ENCODE peak calls at places on chromosome X, in four cellular contexts. Z, P, J and F are unnamed samples.

GRCh38 chrX:49230500-49231232 is 2.5 kb downstream of the CACNA1F start:
- DNase-seq in Z (peak; percentile 87), P (peak; percentile 16), J (peak; percentile 79), F (no peak)

GRCh38 chrX:79270401-79270800 is 96.7 kb downstream of the ITM2A start:
- DNase-seq in Z (no peak), P (no peak), J (peak; percentile 31), F (no peak)

GRCh38 chrX:137852502-137852901 is 286.6 kb downstream of the ZIC3 start:
- DNase-seq in Z (no peak), P (no peak), J (no peak), F (no peak)

GRCh38 chrX:136822337-136823095 is 41.8 kb upstream of the ARHGEF6 start:
- DNase-seq in Z (no peak), P (no peak), J (no peak), F (no peak)

GRCh38 chrX:23478056-23478455 is 143.4 kb downstream of the PTCHD1 start:
- DNase-seq in Z (no peak), P (no peak), J (no peak), F (no peak)

GRCh38 chrX:15465896-15466651 is 27.1 kb downstream of the PIR start:
- DNase-seq in Z (no peak), P (no peak), J (no peak), F (no peak)

GRCh38 chrX:81120270-81120935 is 81.3 kb downstream of the HMGN5 start:
- DNase-seq in Z (no peak), P (no peak), J (no peak), F (no peak)

GRCh38 chrX:12946838-12947544 is 27.9 kb upstream of the TMSB4X start:
- DNase-seq in Z (peak; percentile 83), P (peak; percentile 26), J (peak; percentile 86), F (peak; percentile 58)

GRCh38 chrX:78357342-78358055 is 30.1 kb upstream of the CYSLTR1 start:
- DNase-seq in Z (no peak), P (no peak), J (no peak), F (no peak)

GRCh38 chrX:50470103-50471031 is at the start of gene DGKK:
- DNase-seq in Z (no peak), P (no peak), J (no peak), F (no peak)

GRCh38 chrX:133697656-133698055 is 282.4 kb upstream of the GPC4 start:
- DNase-seq in Z (no peak), P (no peak), J (no peak), F (no peak)

GRCh38 chrX:154730271-154730883 is 20.5 kb downstream of the GAB3 start:
- DNase-seq in Z (peak; percentile 76), P (no peak), J (no peak), F (no peak)

GRCh38 chrX:105820247-105820646 is 2.1 kb upstream of the NRK start:
- DNase-seq in Z (no peak), P (no peak), J (no peak), F (no peak)

GRCh38 chrX:68989865-68990606 is 161.2 kb downstream of the EFNB1 start:
- DNase-seq in Z (no peak), P (no peak), J (peak; percentile 59), F (peak; percentile 57)

GRCh38 chrX:154096140-154097002 is 1.1 kb downstream of the MECP2 start:
- DNase-seq in Z (no peak), P (no peak), J (no peak), F (no peak)

GRCh38 chrX:12819231-12819630 is 28.0 kb downstream of the PRPS2 start:
- DNase-seq in Z (no peak), P (no peak), J (no peak), F (no peak)

GRCh38 chrX:34559325-34559724 is 97.8 kb downstream of the TMEM47 start:
- DNase-seq in Z (no peak), P (no peak), J (no peak), F (no peak)

GRCh38 chrX:9515464-9515863 is 50.6 kb downstream of the TBL1X start:
- DNase-seq in Z (no peak), P (no peak), J (no peak), F (no peak)
- TF ChIP-seq CTCF in Z (no peak), P (no peak), J (no peak), F (no peak)

DNA sequence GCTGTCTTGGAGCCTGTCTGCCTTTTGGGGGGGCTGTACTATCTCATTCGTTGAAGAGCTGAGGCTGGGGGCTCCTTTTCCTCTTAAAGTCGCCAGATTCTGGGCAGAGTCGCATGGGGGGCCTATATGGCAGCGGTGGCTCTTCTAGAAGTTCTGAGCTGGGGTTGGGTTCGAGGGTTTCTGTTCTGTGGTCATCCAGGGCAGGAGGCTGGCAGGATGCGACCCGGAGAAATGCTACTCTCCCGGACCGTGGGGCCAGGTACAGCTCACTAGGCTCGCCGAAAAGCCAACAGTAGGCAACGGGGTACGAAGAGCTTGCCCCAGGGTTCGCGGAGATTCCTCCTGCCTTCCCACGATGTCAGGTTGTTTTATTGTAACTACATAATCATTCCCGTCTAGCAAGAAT is 1.9 kb upstream of the CITED1 start:
- DNase-seq in Z (no peak), P (no peak), J (no peak), F (no peak)
- H3K4me3 ChIP-seq in Z (no peak overlapping the region), P (peak overlapping the region; percentile 54), J (peak overlapping the region; percentile 48), F (no peak overlapping the region)

GRCh38 chrX:54922547-54922946 is 1.9 kb downstream of the TRO start:
- DNase-seq in Z (no peak), P (no peak), J (no peak), F (no peak)

GRCh38 chrX:54921427-54922021 is 900 bp downstream of the TRO start:
- DNase-seq in Z (no peak), P (no peak), J (no peak), F (peak; percentile 48)

GRCh38 chrX:54923376-54923775 is 2.8 kb downstream of the TRO start:
- DNase-seq in Z (no peak), P (no peak), J (no peak), F (no peak)

DNA sequence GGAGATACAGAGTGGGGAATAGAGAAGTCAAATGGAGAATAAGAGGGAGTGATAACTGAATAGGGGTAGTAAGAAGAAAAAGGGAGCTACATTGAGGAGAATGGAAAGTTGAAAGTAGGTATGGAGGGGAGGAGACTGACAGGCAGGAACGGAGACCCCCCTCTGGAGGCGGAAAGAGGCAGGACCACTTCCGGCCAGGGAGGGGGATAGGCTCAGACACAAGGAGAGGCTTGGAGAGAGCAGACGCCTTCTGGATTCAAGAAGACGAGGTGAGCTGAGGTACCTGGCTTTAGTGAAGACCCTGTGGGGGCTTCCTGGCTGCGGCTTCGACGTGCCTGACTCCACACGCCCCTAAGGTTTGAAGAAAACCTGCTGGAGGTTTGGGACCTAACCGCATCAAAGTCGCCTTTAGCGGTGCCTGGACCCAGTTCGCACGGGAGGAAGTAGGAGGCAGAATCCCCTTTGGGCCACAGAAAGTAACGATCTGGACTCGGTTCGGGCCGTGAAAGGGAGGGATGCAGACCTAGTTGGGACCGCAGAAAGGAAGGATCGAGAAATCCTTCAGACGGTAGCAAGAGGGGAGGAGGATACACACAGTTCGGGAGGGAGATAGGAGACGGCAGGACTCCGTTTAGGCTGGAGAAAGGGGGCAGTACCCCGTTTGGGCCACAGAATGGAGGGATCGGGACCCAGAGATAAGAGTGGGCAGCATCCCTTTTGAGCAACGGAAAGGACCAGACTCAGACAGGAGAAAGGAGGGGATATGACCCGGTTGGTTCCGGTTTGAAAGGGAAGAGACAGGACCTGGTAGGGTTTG is at the start of gene TRO:
- DNase-seq in Z (no peak), P (no peak), J (no peak), F (no peak)
- TF ChIP-seq CTCF in Z (no peak), P (no peak), J (no peak), F (peak; percentile 47)

DNA sequence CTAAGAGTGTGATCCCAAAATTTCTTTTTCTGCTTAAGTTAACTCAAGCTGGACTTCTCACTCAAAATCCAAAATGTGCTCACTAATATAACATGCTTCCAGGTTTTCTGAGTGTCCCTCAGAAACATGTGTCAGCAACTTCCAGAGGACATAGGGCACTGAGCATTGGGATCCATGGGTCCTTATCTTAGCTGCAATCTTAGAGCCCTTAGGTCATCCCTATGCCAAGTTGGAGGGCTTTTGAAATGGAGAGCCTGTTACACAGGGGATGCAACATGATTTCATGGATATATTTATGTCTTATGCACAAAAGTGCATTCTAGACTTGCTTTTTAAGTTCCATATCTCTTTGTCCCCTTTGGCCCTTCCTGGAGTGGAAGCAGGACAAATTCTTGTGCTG is 11.7 kb upstream of the HCCS start:
- DNase-seq in Z (no peak), P (no peak), J (no peak), F (no peak)
- H3K4me3 ChIP-seq in Z (no peak overlapping the region), P (no peak overlapping the region), J (no peak overlapping the region), F (no peak overlapping the region)

DNA sequence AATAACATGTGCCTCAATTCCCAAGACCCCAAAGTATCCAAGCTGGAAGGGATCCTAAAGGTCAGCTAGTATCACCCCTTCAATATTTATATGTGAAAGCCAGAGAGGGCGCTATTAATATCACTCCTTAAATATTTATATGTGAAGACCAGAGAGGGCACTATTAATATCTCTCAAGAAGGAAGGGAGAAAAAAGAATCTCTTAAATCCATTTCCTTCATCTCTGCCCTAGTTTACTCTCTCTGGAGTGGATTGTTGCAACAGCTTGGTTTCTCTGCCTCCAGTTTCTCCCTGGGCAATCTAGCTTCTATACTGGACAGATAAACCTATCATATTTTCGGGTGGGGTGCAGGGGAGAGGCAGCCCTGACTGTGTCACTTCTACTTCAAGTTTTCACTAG is 31.6 kb upstream of the MSN start:
- DNase-seq in Z (no peak), P (no peak), J (no peak), F (no peak)
- TF ChIP-seq CTCF in Z (no peak), P (no peak), J (no peak), F (no peak)

GRCh38 chrX:2488621-2489285 is 12.0 kb downstream of the DHRSX start:
- DNase-seq in Z (no peak), P (no peak), J (no peak), F (no peak)

GRCh38 chrX:2490634-2491033 is 10.1 kb downstream of the DHRSX start:
- DNase-seq in Z (no peak), P (no peak), J (no peak), F (no peak)

GRCh38 chrX:2489446-2490445 is 11.0 kb downstream of the DHRSX start:
- DNase-seq in Z (no peak), P (no peak), J (no peak), F (no peak)

GRCh38 chrX:2495595-2495994 is 5.2 kb downstream of the DHRSX start:
- DNase-seq in Z (no peak), P (no peak), J (peak; percentile 20), F (no peak)

GRCh38 chrX:2492536-2493218 is 8.1 kb downstream of the DHRSX start:
- DNase-seq in Z (no peak), P (no peak), J (no peak), F (no peak)
- H3K4me3 ChIP-seq in Z (no peak overlapping the region), P (no peak overlapping the region), J (no peak overlapping the region), F (no peak overlapping the region)

DNA sequence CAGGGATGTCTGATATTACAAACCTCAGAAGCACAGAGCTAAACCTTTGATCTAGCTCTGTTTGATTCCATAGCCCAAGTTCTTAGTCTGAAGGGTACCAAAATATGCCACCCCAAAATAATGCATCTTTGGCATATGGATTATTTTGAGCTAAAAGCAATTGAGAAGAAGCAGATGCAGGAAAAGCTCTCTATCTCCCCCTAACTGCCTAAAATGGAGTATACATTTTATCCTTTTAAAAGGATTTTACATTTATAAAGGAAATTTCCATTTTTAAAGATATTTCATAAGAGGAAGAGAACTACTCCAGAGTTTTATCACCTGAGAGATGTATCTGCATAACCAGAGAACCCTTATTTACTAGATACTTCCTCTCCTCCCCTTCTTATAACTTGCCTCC is 158.7 kb downstream of the ZNF674 start:
- DNase-seq in Z (no peak), P (no peak), J (no peak), F (no peak)
- TF ChIP-seq CTCF in Z (no peak), P (peak; percentile 17), J (no peak), F (peak; percentile 34)